ENCODE peak calls at places on chromosomes 5 and 9, in four cellular contexts. J is kidney epithelial cell; H is cardiac muscle cell; I is activated CD4-positive, CD25-positive, alpha-beta regulatory T cell treated with anti-CD3 and anti-CD28 coated beads, Interleukin-2, amount 50 U/mL, for 16 hours. A is an unnamed sample.

GRCh38 chr9:130995399-130995941 is 13.5 kb upstream of the LAMC3 start:
- DNase-seq in J (no peak), H (no peak), I (no peak), A (peak; percentile 48)

GRCh38 chr5:135883441-135883840 is 12.2 kb downstream of the IL9 start:
- DNase-seq in J (no peak), H (no peak), I (no peak), A (no peak)

GRCh38 chr5:177435847-177436536 is 9.5 kb downstream of the GRK6 start:
- DNase-seq in J (no peak), H (no peak), I (no peak), A (no peak)

GRCh38 chr9:12891588-12891987 is 116.8 kb downstream of the LURAP1L start:
- DNase-seq in J (no peak), H (no peak), I (no peak), A (no peak)

GRCh38 chr9:98491778-98492177 is 217.0 kb downstream of the GABBR2 start:
- DNase-seq in J (peak; percentile 5), H (no peak), I (no peak), A (peak; percentile 60)

GRCh38 chr9:137055385-137056364 is 1.8 kb upstream of the ENTPD2 start:
- DNase-seq in J (no peak), H (no peak), I (no peak), A (no peak)

GRCh38 chr5:102554728-102555127 is 55.9 kb upstream of the SLCO6A1 start:
- DNase-seq in J (peak; percentile 19), H (peak; percentile 13), I (no peak), A (no peak)

GRCh38 chr5:73605223-73606087 is 20.5 kb upstream of the ARHGEF28 start:
- DNase-seq in J (no peak), H (no peak), I (no peak), A (peak; percentile 26)

GRCh38 chr9:12640021-12640587 is 53.1 kb upstream of the TYRP1 start:
- DNase-seq in J (peak; percentile 48), H (peak; percentile 63), I (no peak), A (peak; percentile 72)

GRCh38 chr5:102483736-102484135 is 15.1 kb downstream of the SLCO6A1 start:
- DNase-seq in J (no peak), H (no peak), I (no peak), A (peak; percentile 2)

GRCh38 chr5:1730487-1730847 is 69.2 kb downstream of the MRPL36 start:
- DNase-seq in J (no peak), H (no peak), I (no peak), A (no peak)

GRCh38 chr9:133612051-133612450 is 2.9 kb upstream of the FAM163B start:
- DNase-seq in J (no peak), H (no peak), I (no peak), A (no peak)

A was measured in mesenchymal stem cell.